ENCODE peak calls at places on chromosomes 13 and 19, in four cellular contexts. One of them, this sample, is unnamed.

GRCh38 chr13:45833663-45834062 is 17.9 kb downstream of the SIAH3 start:
- DNase-seq in Peyer's patch: no peak
- DNase-seq in heart left ventricle: no peak
- DNase-seq in ovary: no peak
- DNase-seq in this sample: peak; percentile 51

GRCh38 chr19:37699057-37699456 is 20.5 kb downstream of the ZNF607 start:
- DNase-seq in Peyer's patch: no peak
- DNase-seq in heart left ventricle: no peak
- DNase-seq in ovary: no peak
- DNase-seq in this sample: no peak

GRCh38 chr13:60286707-60287106 is 110.3 kb upstream of the TDRD3 start:
- DNase-seq in heart left ventricle: no peak
- DNase-seq in Peyer's patch: no peak
- DNase-seq in ovary: no peak
- DNase-seq in this sample: no peak

GRCh38 chr13:44498502-44498901 is 77.6 kb downstream of the TSC22D1 start:
- DNase-seq in ovary: no peak
- DNase-seq in Peyer's patch: no peak
- DNase-seq in heart left ventricle: no peak
- DNase-seq in this sample: no peak

GRCh38 chr13:94419304-94419943 is 60.1 kb downstream of the DCT start:
- DNase-seq in ovary: no peak
- DNase-seq in Peyer's patch: no peak
- DNase-seq in heart left ventricle: no peak
- DNase-seq in this sample: no peak

GRCh38 chr13:25688524-25688923 is 316.8 kb downstream of the ATP8A2 start:
- DNase-seq in ovary: no peak
- DNase-seq in heart left ventricle: no peak
- DNase-seq in Peyer's patch: no peak
- DNase-seq in this sample: no peak

GRCh38 chr13:49308104-49308875 is 60.6 kb downstream of the CDADC1 start:
- DNase-seq in ovary: peak; percentile 90
- DNase-seq in Peyer's patch: peak; percentile 75
- DNase-seq in heart left ventricle: peak; percentile 81
- DNase-seq in this sample: peak; percentile 86

GRCh38 chr13:95569966-95570365 is 17.4 kb downstream of the CLDN10 start:
- DNase-seq in heart left ventricle: no peak
- DNase-seq in Peyer's patch: no peak
- DNase-seq in ovary: no peak
- DNase-seq in this sample: no peak

DNA sequence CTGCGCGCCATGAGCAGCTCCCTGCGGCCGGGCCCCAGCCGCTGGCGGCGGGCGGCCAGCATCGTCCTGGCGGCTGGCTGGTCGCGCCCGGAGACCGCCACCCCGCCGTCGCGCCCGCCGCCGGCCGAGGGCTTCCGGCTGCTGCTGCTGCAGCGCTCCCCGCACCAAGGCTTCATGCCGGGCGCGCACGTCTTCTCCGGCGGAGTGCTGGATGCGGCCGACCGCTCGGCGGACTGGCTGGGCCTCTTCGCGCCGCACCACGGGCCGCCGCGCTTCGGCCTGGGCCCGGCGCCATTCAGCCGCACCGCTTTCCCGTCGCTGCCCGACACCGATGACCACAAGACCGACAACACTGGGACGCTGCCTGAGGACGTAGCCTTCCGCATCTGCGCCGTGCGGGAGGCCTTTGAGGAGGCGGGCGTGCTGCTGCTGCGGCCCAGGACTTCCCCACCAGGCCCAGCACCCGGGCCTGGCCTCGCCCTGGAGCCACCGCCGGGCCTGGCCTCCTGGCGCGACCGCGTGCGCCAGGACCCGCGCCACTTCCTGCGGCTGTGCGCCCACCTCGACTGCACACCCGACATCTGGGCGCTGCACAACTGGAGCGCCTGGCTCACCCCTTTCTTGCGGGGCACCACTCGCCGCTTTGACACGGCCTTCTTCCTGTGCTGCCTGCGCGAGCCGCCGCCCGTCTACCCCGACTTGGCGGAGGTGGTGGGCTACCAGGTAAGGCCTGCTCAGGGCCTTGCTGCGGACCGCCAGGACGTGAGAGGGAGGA is 518 bp downstream of the NUDT19 start:
- DNase-seq in heart left ventricle: peak; percentile 84
- DNase-seq in ovary: peak; percentile 56
- DNase-seq in Peyer's patch: peak; percentile 74
- DNase-seq in this sample: peak; percentile 42
- TF ChIP-seq POLR2A in heart left ventricle: no peak
- TF ChIP-seq POLR2A in ovary: no peak
- TF ChIP-seq POLR2A in Peyer's patch: no peak
- TF ChIP-seq POLR2A in this sample: no peak

GRCh38 chr19:18594096-18594823 is 5.7 kb downstream of the REX1BD start:
- DNase-seq in heart left ventricle: peak; percentile 87
- DNase-seq in Peyer's patch: peak; percentile 87
- DNase-seq in ovary: peak; percentile 88
- DNase-seq in this sample: peak; percentile 72
- H3K4me3 ChIP-seq in heart left ventricle: peak overlapping the region; percentile 42
- H3K4me3 ChIP-seq in Peyer's patch: peak overlapping the region; percentile 50
- H3K4me3 ChIP-seq in ovary: peak overlapping the region; percentile 25
- H3K4me3 ChIP-seq in this sample: peak overlapping the region; percentile 35

DNA sequence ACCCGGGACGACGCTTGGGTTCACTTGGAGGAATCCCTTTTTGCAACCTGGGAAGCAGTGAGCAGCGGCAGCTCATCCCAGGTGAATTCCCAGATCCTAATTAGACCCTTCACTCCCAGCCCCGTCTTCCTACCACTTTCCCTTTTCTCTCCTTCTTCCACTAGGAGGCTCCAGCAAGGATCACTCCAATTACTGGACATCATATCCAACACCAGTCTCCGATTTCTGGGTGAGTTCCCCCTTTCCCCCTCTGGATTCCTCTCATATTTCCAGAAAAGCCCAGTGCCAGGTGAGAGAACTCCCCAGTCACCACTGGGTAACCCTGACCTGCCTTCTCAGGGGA is 17.1 kb upstream of the ZSCAN4 start:
- DNase-seq in Peyer's patch: no peak
- DNase-seq in heart left ventricle: no peak
- DNase-seq in ovary: no peak
- DNase-seq in this sample: no peak
- TF ChIP-seq CTCF in Peyer's patch: no peak
- TF ChIP-seq CTCF in heart left ventricle: no peak
- TF ChIP-seq CTCF in ovary: no peak
- TF ChIP-seq CTCF in this sample: no peak

DNA sequence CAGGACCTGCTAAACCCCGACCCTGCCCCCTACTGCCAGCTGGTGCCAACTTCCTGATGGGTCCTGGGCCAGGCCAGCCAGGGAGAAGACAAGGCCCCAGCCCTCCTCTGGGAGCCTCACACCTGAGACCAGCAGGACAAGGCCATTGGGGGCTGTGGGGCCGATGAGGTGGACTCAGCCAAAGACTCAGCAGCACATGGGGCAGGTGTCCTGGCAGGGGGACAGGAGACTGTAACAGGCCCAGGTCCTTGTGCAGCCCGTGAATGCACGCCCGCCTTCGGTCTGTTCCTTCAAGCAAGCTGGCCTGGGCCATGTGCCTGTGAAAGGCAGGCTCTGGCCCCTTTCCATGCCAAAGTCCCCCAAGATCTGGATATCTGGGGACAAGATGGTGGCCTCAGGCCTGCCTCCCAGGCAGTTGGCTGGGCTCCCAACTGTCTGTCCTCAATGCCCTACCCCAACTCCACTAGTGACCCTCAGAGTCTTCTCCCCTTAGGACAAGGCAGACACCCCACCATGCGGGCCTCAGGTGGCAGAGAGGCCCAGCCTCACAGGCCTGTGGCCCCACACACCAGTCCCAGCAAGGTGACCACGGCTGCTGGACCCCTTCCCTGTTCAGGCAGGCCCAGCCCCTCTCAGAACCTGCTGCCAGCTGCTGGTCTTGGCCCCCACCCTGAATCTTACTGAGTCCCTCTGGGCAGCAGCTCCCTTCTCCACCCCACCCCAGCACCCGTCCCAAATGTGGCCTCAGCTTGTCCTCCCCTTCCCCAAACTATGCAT is 12.3 kb downstream of the CEACAM19 start:
- DNase-seq in Peyer's patch: no peak
- DNase-seq in ovary: no peak
- DNase-seq in heart left ventricle: peak; percentile 58
- DNase-seq in this sample: no peak
- TF ChIP-seq POLR2A in Peyer's patch: no peak
- TF ChIP-seq POLR2A in ovary: no peak
- TF ChIP-seq POLR2A in heart left ventricle: no peak
- TF ChIP-seq POLR2A in this sample: no peak

This sample was measured in prostate gland.